ENCODE peak calls at places on chromosomes 7 and 10, in four cellular contexts. U is NCI-H2107; G is activated CD8-positive, alpha-beta memory T cell treated with anti-CD3 and anti-CD28 coated beads for 24 hours; N is aorta. V is an unnamed sample.

GRCh38 chr7:35658602-35659201 is 36.2 kb downstream of the HERPUD2 start:
- DNase-seq in U (no peak), G (no peak), N (no peak), V (no peak)

GRCh38 chr10:52488606-52489485 is 174.8 kb downstream of the DKK1 start:
- DNase-seq in U (no peak), G (no peak), N (no peak), V (no peak)

GRCh38 chr7:131786204-131786603 is 229.8 kb upstream of the PODXL start:
- DNase-seq in U (no peak), G (no peak), N (no peak), V (no peak)

GRCh38 chr10:28552775-28553174 is 19.9 kb downstream of the WAC start:
- DNase-seq in U (no peak), G (no peak), N (no peak), V (no peak)

GRCh38 chr10:113534428-113534827 is 18.4 kb upstream of the HABP2 start:
- DNase-seq in U (no peak), G (no peak), N (no peak), V (no peak)

GRCh38 chr7:50711271-50712175 is 71.2 kb downstream of the GRB10 start:
- DNase-seq in U (no peak), G (no peak), N (no peak), V (no peak)

GRCh38 chr7:128886391-128887168 is 23.9 kb downstream of the ATP6V1F start:
- DNase-seq in U (no peak), G (no peak), N (peak; percentile 51), V (no peak)

GRCh38 chr7:120996333-120996982 is 7.9 kb downstream of the CPED1 start:
- DNase-seq in U (no peak), G (no peak), N (no peak), V (no peak)

GRCh38 chr10:113493943-113494342 is 58.9 kb upstream of the HABP2 start:
- DNase-seq in U (no peak), G (no peak), N (no peak), V (no peak)

GRCh38 chr7:7761974-7762769 is 43.8 kb upstream of the RPA3 start:
- DNase-seq in U (no peak), G (peak; percentile 61), N (no peak), V (no peak)

V was measured in activated gamma-delta T cell.